ENCODE peak calls at places on chromosomes 13 and 19, in ten cellular contexts. N is activated CD8-positive, alpha-beta memory T cell treated with anti-CD3 and anti-CD28 coated beads for 24 hours; B is stimulated activated effector memory CD8-positive, alpha-beta T cell treated with anti-CD3 and anti-CD28 coated beads, Interleukin-12 subunit alpha, Interleukin-12 subunit beta, amount 100 ng/mL, for 72 hours; M is nephron progenitor cell; D is Caco-2; L is amniotic stem cell; V is breast epithelium; R is activated naive CD4-positive, alpha-beta T cell treated with anti-CD3 and anti-CD28 coated beads for 36 hours; Q is AG09319; O is tibial nerve. W is an unnamed sample.

GRCh38 chr19:2053601-2054389 is 2.8 kb upstream of the MKNK2 start:
- DNase-seq in N (no peak), B (no peak), M (no peak), D (no peak), L (no peak), V (no peak), R (no peak), Q (no peak), O (no peak), W (no peak)

GRCh38 chr13:109154546-109154945 is 525.1 kb downstream of the MYO16 start:
- DNase-seq in N (no peak), B (no peak), M (no peak), D (no peak), L (no peak), V (no peak), R (no peak), Q (no peak), O (no peak), W (peak)

GRCh38 chr13:98509271-98510155 is 67.4 kb downstream of the STK24 start:
- DNase-seq in N (peak), B (peak), M (no peak), D (no peak), L (peak), V (no peak), R (peak), Q (peak), O (peak), W (peak)

GRCh38 chr19:5170329-5170745 is 170.3 kb downstream of the PTPRS start:
- DNase-seq in N (peak), B (peak), M (peak), D (peak), L (no peak), V (no peak), R (peak), Q (no peak), O (no peak), W (no peak)

GRCh38 chr19:49689133-49690072 is at the start of gene ADM5:
- DNase-seq in N (peak), B (no peak), M (peak), D (no peak), L (no peak), V (peak), R (peak), Q (no peak), O (no peak), W (no peak)

GRCh38 chr19:40633207-40633606 is 32.0 kb downstream of the LTBP4 start:
- DNase-seq in N (no peak), B (no peak), M (no peak), D (no peak), L (peak), V (no peak), R (no peak), Q (no peak), O (no peak), W (no peak)

GRCh38 chr13:98606296-98606695 is 29.4 kb upstream of the STK24 start:
- DNase-seq in N (no peak), B (no peak), M (no peak), D (peak), L (no peak), V (no peak), R (no peak), Q (no peak), O (no peak), W (peak)

GRCh38 chr19:51158474-51159129 is 16.5 kb downstream of the SIGLEC7 start:
- DNase-seq in N (peak), B (peak), M (peak), D (peak), L (no peak), V (peak), R (peak), Q (no peak), O (peak), W (peak)

GRCh38 chr19:45163751-45164150 is 3.0 kb upstream of the NKPD1 start:
- DNase-seq in N (no peak), B (no peak), M (no peak), D (no peak), L (no peak), V (no peak), R (no peak), Q (no peak), O (no peak), W (no peak)

GRCh38 chr19:55677572-55678028 is 2.6 kb downstream of the EPN1 start:
- DNase-seq in N (no peak), B (no peak), M (no peak), D (no peak), L (no peak), V (no peak), R (no peak), Q (no peak), O (no peak), W (no peak)

GRCh38 chr13:80274643-80275042 is 66.3 kb downstream of the SPRY2 start:
- DNase-seq in N (no peak), B (no peak), M (no peak), D (no peak), L (no peak), V (no peak), R (no peak), Q (no peak), O (no peak), W (no peak)

GRCh38 chr19:3986260-3987041 is 1.2 kb upstream of the EEF2 start:
- DNase-seq in N (peak), B (peak), M (peak), D (peak), L (peak), V (peak), R (peak), Q (no peak), O (peak), W (peak)

W was measured in PC-9.